ENCODE peak calls at places on chromosomes 2 and 18, in ten cellular contexts. L is tibial artery; Q is Peyer's patch; B is PC-3; C is stomach; U is neural progenitor cell; T is CD8-positive, alpha-beta T cell; A is HAP-1; Z is aorta; K is GM23248. G is an unnamed sample. For H3K4me1, the result is how much of the 10 kb centered on the place peaks cover.

GRCh38 chr2:226658555-226658954 is 141.1 kb downstream of the IRS1 start:
- DNase-seq in L (no peak), K (no peak), U (no peak), T (no peak), C (no peak), Q (no peak), A (no peak), B (peak), Z (no peak), G (no peak)

GRCh38 chr2:238655131-238655860 is 192.6 kb upstream of the TWIST2 start:
- DNase-seq in K (peak), Q (no peak), A (no peak), L (no peak), U (no peak), C (no peak), B (no peak), Z (no peak), T (no peak), G (no peak)

GRCh38 chr18:24273596-24273995 is 124.0 kb downstream of the OSBPL1A start:
- DNase-seq in Z (no peak), B (peak), Q (no peak), C (no peak), T (no peak), A (no peak), K (peak), L (no peak), U (no peak), G (no peak)

GRCh38 chr2:174439323-174439722 is 43.8 kb downstream of the SCRN3 start:
- DNase-seq in T (no peak), A (no peak), Z (no peak), U (no peak), C (no peak), L (no peak), B (no peak), K (no peak), Q (no peak), G (no peak)

GRCh38 chr2:24132543-24132942 is 9.3 kb downstream of the FAM228B start:
- DNase-seq in B (no peak), A (no peak), Q (no peak), K (no peak), L (no peak), Z (no peak), C (no peak), U (no peak), T (no peak), G (no peak)

GRCh38 chr2:96099861-96100798 is 16.2 kb downstream of the ADRA2B start:
- DNase-seq in K (no peak), Q (no peak), T (no peak), A (no peak), B (no peak), C (no peak), L (peak), Z (peak), U (no peak), G (peak)

GRCh38 chr2:74374509-74375205 is 5.5 kb downstream of the DCTN1 start:
- DNase-seq in C (peak), L (peak), B (no peak), K (peak), Q (no peak), T (no peak), U (peak), Z (peak), A (no peak), G (peak)

GRCh38 chr2:236774171-236774570 is 204.5 kb downstream of the ACKR3 start:
- DNase-seq in T (no peak), L (no peak), A (no peak), U (no peak), K (no peak), C (no peak), B (no peak), Z (no peak), Q (no peak), G (no peak)

GRCh38 chr2:218368621-218369153 is 12.0 kb downstream of the CATIP start:
- DNase-seq in K (peak), A (no peak), Q (no peak), B (peak), Z (no peak), T (no peak), C (no peak), L (peak), U (peak), G (peak)

GRCh38 chr18:52936931-52937330 is 596.9 kb downstream of the DCC start:
- DNase-seq in L (no peak), C (no peak), Q (no peak), U (no peak), A (no peak), B (peak), T (no peak), Z (no peak), K (no peak), G (no peak)

GRCh38 chr18:24176727-24177416 is 38.0 kb downstream of the CABYR start:
- DNase-seq in B (peak), L (peak), T (no peak), K (peak), U (peak), A (peak), Q (peak), C (peak), Z (peak), G (peak)

GRCh38 chr2:98795535-98795902 is 64.6 kb upstream of the MGAT4A start:
- DNase-seq in U (no peak), K (no peak), C (no peak), B (no peak), T (no peak), Z (no peak), L (no peak), Q (no peak), A (no peak), G (no peak)

GRCh38 chr18:3152294-3152693 is 67.5 kb downstream of the MYOM1 start:
- DNase-seq in K (no peak), U (no peak), Q (no peak), L (no peak), B (no peak), A (no peak), C (no peak), T (no peak), Z (no peak), G (no peak)

GRCh38 chr2:225091336-225091735 is 49.1 kb upstream of the DOCK10 start:
- DNase-seq in K (peak), Z (no peak), B (peak), C (no peak), L (no peak), A (no peak), T (no peak), U (no peak), Q (no peak), G (no peak)

GRCh38 chr2:106041150-106041549 is 153.0 kb downstream of the UXS1 start:
- DNase-seq in L (no peak), K (no peak), A (no peak), T (no peak), C (no peak), Z (no peak), Q (no peak), U (no peak), B (no peak), G (no peak)

GRCh38 chr18:11983592-11983991 is 2.3 kb downstream of the IMPA2 start:
- DNase-seq in A (peak), K (no peak), B (no peak), Z (peak), T (no peak), Q (no peak), U (peak), C (no peak), L (no peak), G (no peak)

GRCh38 chr2:10119601-10120157 is 2.9 kb upstream of the RRM2 start:
- DNase-seq in U (no peak), B (no peak), L (no peak), A (no peak), T (no peak), C (no peak), Q (no peak), Z (no peak), K (no peak), G (no peak)

GRCh38 chr18:4172491-4172890 is 282.6 kb downstream of the DLGAP1 start:
- DNase-seq in A (no peak), K (no peak), U (no peak), L (no peak), T (no peak), C (no peak), B (no peak), Z (no peak), Q (no peak), G (no peak)

GRCh38 chr2:11562011-11562410 is 28.2 kb downstream of the GREB1 start:
- DNase-seq in L (no peak), A (no peak), T (no peak), B (no peak), Z (peak), C (peak), Q (no peak), K (no peak), U (no peak), G (no peak)

GRCh38 chr2:231613054-231613654 is 20.5 kb downstream of the TEX44 start:
- DNase-seq in Q (no peak), U (no peak), T (no peak), Z (no peak), K (peak), A (no peak), L (no peak), B (no peak), C (no peak), G (no peak)

GRCh38 chr2:3518496-3519254 is 656 bp downstream of the ADI1 start:
- DNase-seq in C (peak), Z (peak), T (peak), B (peak), Q (peak), L (peak), U (peak), A (peak), K (peak), G (peak)

GRCh38 chr2:1742680-1743395 is 1.5 kb downstream of the PXDN start:
- DNase-seq in A (no peak), L (peak), Z (peak), C (peak), U (peak), B (peak), T (no peak), Q (peak), K (peak), G (peak)
- H3K4me1 ChIP-seq in A (under half), L (half or more), Z (under half), C (under half), U (under half), B (under half), T (under half), Q (under half), K (under half), G (under half)

GRCh38 chr18:50817898-50818250 is 1.9 kb downstream of the MRO start:
- DNase-seq in T (no peak), A (no peak), B (no peak), L (no peak), Z (no peak), C (no peak), Q (no peak), U (no peak), K (peak), G (no peak)

GRCh38 chr18:50819027-50819726 is 639 bp downstream of the MRO start:
- DNase-seq in U (peak), T (no peak), A (no peak), Q (no peak), C (peak), K (peak), L (peak), B (peak), Z (no peak), G (peak)

GRCh38 chr18:50816767-50817166 is 3.0 kb downstream of the MRO start:
- DNase-seq in T (no peak), L (no peak), Z (no peak), Q (peak), K (no peak), C (no peak), B (no peak), U (peak), A (no peak), G (no peak)

GRCh38 chr18:50820901-50821520 is 1.2 kb upstream of the MRO start:
- DNase-seq in K (no peak), B (no peak), C (no peak), L (no peak), A (no peak), U (no peak), T (no peak), Q (no peak), Z (no peak), G (no peak)

DNA sequence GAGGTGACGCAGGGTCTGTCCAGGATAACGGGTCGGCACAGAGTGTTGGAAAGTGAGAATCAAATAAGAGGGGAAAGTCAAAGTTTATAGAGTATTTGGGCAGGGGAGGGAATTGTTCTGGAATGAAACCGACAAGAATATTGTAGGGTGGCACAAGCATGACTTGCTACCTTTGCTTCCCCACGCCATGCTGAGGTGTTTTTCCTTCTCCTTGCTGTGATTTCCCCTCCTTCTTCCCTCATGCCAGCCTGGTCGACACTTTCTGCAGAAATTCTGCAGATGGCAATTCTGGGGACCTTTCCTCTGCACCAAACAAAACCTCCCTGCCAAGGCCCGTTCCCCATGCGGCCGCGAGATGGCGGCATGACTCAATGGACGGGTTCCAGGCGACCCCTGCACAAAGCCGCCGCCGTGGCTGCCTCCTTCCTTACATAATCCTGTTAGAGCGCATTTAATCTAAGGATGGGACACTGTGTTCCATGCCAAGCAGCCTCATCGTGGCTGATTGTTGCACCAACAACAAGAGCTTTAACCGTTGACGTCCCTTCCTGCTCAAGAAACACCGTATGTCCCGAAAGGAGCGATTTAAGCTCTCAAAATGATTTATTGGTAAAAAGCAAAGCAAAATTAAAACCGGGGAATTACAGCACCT is at the start of gene MRO:
- DNase-seq in L (peak), T (peak), A (peak), Q (peak), Z (peak), B (peak), C (peak), U (peak), K (peak), G (peak)
- H3K4me3 ChIP-seq in L (peak), T (peak), A (peak), Q (peak), Z (peak), B (peak), C (peak), U (peak), K (peak), G (peak)

GRCh38 chr2:37583402-37583801 is 88.0 kb downstream of the CDC42EP3 start:
- DNase-seq in B (no peak), K (peak), A (no peak), U (no peak), C (no peak), Q (no peak), T (no peak), L (no peak), Z (no peak), G (no peak)

GRCh38 chr2:37585295-37585908 is 86.0 kb downstream of the CDC42EP3 start:
- DNase-seq in L (no peak), Z (no peak), K (no peak), A (no peak), Q (peak), U (no peak), T (no peak), B (peak), C (peak), G (peak)

GRCh38 chr2:37582911-37583310 is 88.5 kb downstream of the CDC42EP3 start:
- DNase-seq in Q (no peak), U (no peak), T (no peak), K (peak), A (no peak), L (no peak), C (no peak), Z (no peak), B (no peak), G (no peak)

GRCh38 chr2:37582371-37582770 is 89.1 kb downstream of the CDC42EP3 start:
- DNase-seq in C (no peak), B (no peak), A (no peak), Q (no peak), K (peak), Z (no peak), T (no peak), U (no peak), L (no peak), G (no peak)

GRCh38 chr2:37583867-37584266 is 87.6 kb downstream of the CDC42EP3 start:
- DNase-seq in C (no peak), T (no peak), Q (no peak), A (no peak), B (peak), L (no peak), Z (no peak), K (peak), U (no peak), G (no peak)
- H3K4me1 ChIP-seq in C (half or more), T (under half), Q (under half), A (under half), B (half or more), L (under half), Z (under half), K (half or more), U (under half), G (half or more)

GRCh38 chr18:45402485-45403056 is 212.7 kb upstream of the SLC14A2 start:
- DNase-seq in L (no peak), Q (no peak), C (no peak), U (no peak), B (peak), Z (no peak), T (no peak), A (no peak), K (peak), G (no peak)

GRCh38 chr18:45398448-45398847 is 216.8 kb upstream of the SLC14A2 start:
- DNase-seq in Q (no peak), L (no peak), C (no peak), K (no peak), Z (no peak), U (no peak), B (peak), T (no peak), A (no peak), G (no peak)

GRCh38 chr18:45403341-45404049 is 211.8 kb upstream of the SLC14A2 start:
- DNase-seq in A (no peak), C (no peak), T (no peak), L (no peak), Z (no peak), U (no peak), B (peak), K (peak), Q (no peak), G (no peak)

GRCh38 chr18:45399146-45399545 is 216.1 kb upstream of the SLC14A2 start:
- DNase-seq in Q (no peak), K (no peak), L (no peak), B (no peak), U (no peak), A (no peak), C (no peak), T (no peak), Z (no peak), G (no peak)

GRCh38 chr18:45399643-45400042 is 215.6 kb upstream of the SLC14A2 start:
- DNase-seq in U (no peak), L (no peak), A (no peak), Q (no peak), K (no peak), B (no peak), Z (no peak), C (no peak), T (no peak), G (no peak)
- H3K4me3 ChIP-seq in U (no peak), L (no peak), A (no peak), Q (no peak), K (no peak), B (no peak), Z (no peak), C (no peak), T (no peak), G (no peak)

DNA sequence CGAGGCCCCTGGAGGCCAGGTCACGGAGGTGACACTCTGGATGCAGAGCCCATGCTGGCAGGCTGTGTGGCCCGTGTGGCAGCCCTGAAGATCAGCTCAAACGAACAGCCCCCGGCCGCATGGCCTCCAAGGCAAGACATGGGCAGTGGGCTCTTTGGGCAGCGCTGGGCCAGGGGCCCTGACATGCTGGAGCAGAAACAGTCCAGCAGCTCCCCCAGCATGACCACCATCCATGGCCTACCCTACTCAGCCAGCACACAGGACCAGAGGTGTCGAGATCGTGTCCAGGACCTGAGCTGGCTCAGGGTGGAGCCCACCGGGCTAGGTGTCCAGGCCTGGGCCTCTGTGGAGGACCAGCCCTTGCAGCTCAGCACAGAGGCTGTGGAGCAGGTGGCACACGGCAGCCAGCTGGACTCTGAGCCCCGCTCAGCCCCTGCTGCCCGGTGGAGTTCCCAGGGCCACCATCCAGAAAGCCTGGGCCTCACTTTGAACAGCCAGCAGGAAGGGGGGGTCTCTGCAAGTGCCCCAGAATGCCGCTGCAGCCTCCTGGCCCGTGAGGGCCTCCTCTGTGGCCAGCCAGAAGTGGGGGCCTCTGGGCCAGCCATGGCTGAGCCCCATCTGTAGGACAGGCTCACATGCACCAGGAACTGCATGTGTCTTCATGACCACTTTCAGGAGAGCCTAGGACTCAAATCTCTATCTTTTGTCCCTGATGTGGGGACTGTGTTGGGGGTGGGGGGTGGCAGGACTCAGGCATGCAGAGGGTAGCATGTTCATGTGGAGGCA is 8.9 kb downstream of the AMER3 start:
- DNase-seq in T (no peak), Z (no peak), U (no peak), A (no peak), Q (no peak), L (no peak), B (no peak), C (no peak), K (no peak), G (no peak)
- H3K4me1 ChIP-seq in T (under half), Z (under half), U (under half), A (under half), Q (under half), L (under half), B (under half), C (under half), K (under half), G (under half)

DNA sequence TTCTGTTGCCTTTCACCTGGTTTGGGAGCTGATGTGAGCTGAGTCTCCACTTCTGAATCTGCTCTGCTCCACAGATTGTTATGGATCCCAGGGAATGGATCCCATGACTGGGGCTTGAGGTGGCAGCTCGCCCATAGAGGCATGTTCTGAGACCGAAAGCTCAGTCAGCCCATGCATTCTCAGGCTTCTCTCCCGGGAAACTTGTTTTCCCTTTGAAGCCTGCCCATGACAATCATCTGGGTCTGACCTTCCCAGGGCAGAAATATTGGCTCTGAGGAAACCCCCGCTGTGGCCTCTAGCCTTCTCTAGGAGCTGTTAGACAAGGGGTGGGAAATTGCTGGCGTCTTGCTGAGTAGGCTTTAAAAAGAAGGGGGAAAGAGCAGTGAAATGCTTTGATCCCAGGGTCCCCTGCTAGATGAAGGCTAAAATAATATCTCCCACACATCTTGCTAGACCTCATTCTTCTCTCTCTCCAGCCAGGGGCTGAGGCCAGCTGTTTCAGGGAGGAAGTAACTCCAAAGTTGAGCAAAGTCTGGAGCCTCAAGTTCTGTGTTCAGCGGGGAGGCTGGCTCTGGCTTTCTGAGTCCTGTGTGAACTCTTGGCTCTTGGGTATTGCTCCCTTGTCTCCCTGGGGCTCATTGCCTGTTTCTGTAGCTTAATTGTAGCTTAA is 2.0 kb downstream of the VAMP8 start:
- DNase-seq in K (no peak), Z (no peak), B (no peak), T (no peak), C (no peak), L (peak), Q (no peak), U (no peak), A (no peak), G (peak)
- H3K4me3 ChIP-seq in K (no peak), Z (no peak), B (peak), T (peak), C (peak), L (no peak), Q (peak), U (no peak), A (no peak), G (peak)

GRCh38 chr2:85011098-85011497 is 40.1 kb downstream of the KCMF1 start:
- DNase-seq in U (no peak), K (peak), C (no peak), A (no peak), L (no peak), Z (no peak), B (peak), T (no peak), Q (no peak), G (no peak)

GRCh38 chr2:85015653-85016360 is 44.8 kb downstream of the KCMF1 start:
- DNase-seq in C (no peak), L (no peak), A (no peak), U (no peak), Q (no peak), Z (no peak), B (no peak), T (no peak), K (peak), G (no peak)

GRCh38 chr2:85011747-85012146 is 40.8 kb downstream of the KCMF1 start:
- DNase-seq in A (no peak), Q (no peak), B (no peak), L (no peak), T (no peak), Z (no peak), K (no peak), C (no peak), U (peak), G (no peak)

GRCh38 chr2:85012431-85012830 is 41.5 kb downstream of the KCMF1 start:
- DNase-seq in U (no peak), C (no peak), L (no peak), K (no peak), T (no peak), Q (no peak), A (no peak), B (no peak), Z (no peak), G (no peak)

GRCh38 chr2:85012855-85013254 is 41.9 kb downstream of the KCMF1 start:
- DNase-seq in Q (no peak), Z (no peak), B (no peak), C (no peak), U (no peak), K (peak), T (no peak), L (no peak), A (no peak), G (no peak)
- H3K4me1 ChIP-seq in Q (under half), Z (under half), B (under half), C (half or more), U (under half), K (half or more), T (under half), L (half or more), A (under half), G (half or more)